ENCODE peak calls at places on chromosomes 1 and 21, in seven cellular contexts. Z is EL; W is tibial artery; I is mucosa of gallbladder; S is activated CD4-positive, CD25-positive, alpha-beta regulatory T cell treated with anti-CD3 and anti-CD28 coated beads, Interleukin-2, amount 50 U/mL, for 72 hours; X is NCI-H1092 treated with DMSO at 0.1 percent for 48 hours; N is caudate nucleus. V is an unnamed sample.
A peak's percentile ranks its signal among the peaks of the same experiment; 100 is the strongest.

GRCh38 chr1:115495111-115495510 is 146.7 kb upstream of the VANGL1 start:
- DNase-seq in Z (no peak), W (no peak), I (no peak), S (no peak), X (no peak), N (no peak), V (no peak)

GRCh38 chr1:6594977-6595740 is 7.5 kb downstream of the KLHL21 start:
- DNase-seq in Z (no peak), W (no peak), I (no peak), S (no peak), X (no peak), N (no peak), V (no peak)

GRCh38 chr1:10980841-10981727 is 31.4 kb upstream of the TARDBP start:
- DNase-seq in Z (peak; percentile 15), W (peak; percentile 46), I (no peak), S (no peak), X (no peak), N (peak; percentile 74), V (no peak)

GRCh38 chr1:42035205-42035829 is 116.6 kb upstream of the HIVEP3 start:
- DNase-seq in Z (peak; percentile 57), W (peak; percentile 35), I (peak; percentile 37), S (no peak), X (peak; percentile 85), N (peak; percentile 85), V (peak; percentile 78)

GRCh38 chr1:225156254-225156653 is 226.8 kb downstream of the DNAH14 start:
- DNase-seq in Z (peak; percentile 11), W (no peak), I (no peak), S (no peak), X (no peak), N (no peak), V (no peak)

GRCh38 chr1:21216835-21217811 is 40.4 kb upstream of the EIF4G3 start:
- DNase-seq in Z (peak; percentile 42), W (peak; percentile 55), I (peak; percentile 47), S (peak; percentile 71), X (peak; percentile 28), N (no peak), V (no peak)

GRCh38 chr1:88035578-88035977 is 648.5 kb upstream of the PKN2 start:
- DNase-seq in Z (no peak), W (no peak), I (no peak), S (no peak), X (no peak), N (no peak), V (no peak)

GRCh38 chr1:239538244-239538988 is 152.0 kb downstream of the CHRM3 start:
- DNase-seq in Z (no peak), W (no peak), I (no peak), S (no peak), X (no peak), N (no peak), V (no peak)

GRCh38 chr1:195105773-195106172 is 1502.5 kb downstream of the KCNT2 start:
- DNase-seq in Z (no peak), W (no peak), I (no peak), S (no peak), X (no peak), N (no peak), V (no peak)

GRCh38 chr21:33031562-33031961 is 5.8 kb downstream of the OLIG2 start:
- DNase-seq in Z (no peak), W (no peak), I (no peak), S (no peak), X (no peak), N (no peak), V (no peak)

GRCh38 chr1:206933333-206933945 is 11.7 kb upstream of the FCMR start:
- DNase-seq in Z (peak; percentile 29), W (no peak), I (no peak), S (peak; percentile 74), X (no peak), N (no peak), V (no peak)

GRCh38 chr1:227924838-227925574 is 22.7 kb downstream of the WNT9A start:
- DNase-seq in Z (no peak), W (no peak), I (no peak), S (no peak), X (no peak), N (no peak), V (no peak)

GRCh38 chr1:223312705-223313414 is 51.1 kb downstream of the SUSD4 start:
- DNase-seq in Z (peak; percentile 13), W (no peak), I (no peak), S (no peak), X (no peak), N (no peak), V (no peak)

GRCh38 chr1:183633676-183634343 is 1.8 kb downstream of the ARPC5 start:
- DNase-seq in Z (peak; percentile 90), W (no peak), I (peak; percentile 17), S (no peak), X (peak; percentile 47), N (no peak), V (no peak)

GRCh38 chr1:51956528-51957509 is 33.7 kb downstream of the RAB3B start:
- DNase-seq in Z (peak; percentile 56), W (no peak), I (no peak), S (no peak), X (peak; percentile 33), N (no peak), V (no peak)

GRCh38 chr1:175013445-175013844 is 9.8 kb downstream of the MRPS14 start:
- DNase-seq in Z (no peak), W (no peak), I (no peak), S (no peak), X (no peak), N (no peak), V (no peak)

GRCh38 chr1:82453511-82454185 is 652.9 kb downstream of the ADGRL2 start:
- DNase-seq in Z (no peak), W (no peak), I (no peak), S (no peak), X (no peak), N (no peak), V (no peak)

GRCh38 chr1:91099746-91100621 is 78.1 kb upstream of the ZNF644 start:
- DNase-seq in Z (peak; percentile 2), W (no peak), I (no peak), S (no peak), X (no peak), N (no peak), V (no peak)

GRCh38 chr1:104765115-104765514 is 1015.4 kb downstream of the AMY1C start:
- DNase-seq in Z (no peak), W (no peak), I (no peak), S (no peak), X (no peak), N (no peak), V (no peak)

GRCh38 chr1:181350146-181350545 is 133.2 kb upstream of the CACNA1E start:
- DNase-seq in Z (no peak), W (no peak), I (no peak), S (no peak), X (no peak), N (no peak), V (peak; percentile 22)

GRCh38 chr1:200038987-200039848 is 11.7 kb downstream of the NR5A2 start:
- DNase-seq in Z (peak; percentile 31), W (no peak), I (no peak), S (no peak), X (peak; percentile 28), N (no peak), V (peak; percentile 72)

V was measured in coronary artery.